ENCODE peak calls at places on chromosomes 3 and 15, in seven cellular contexts. T is ovary, R is HepG2, F is stomach, E is transverse colon, U is tibial nerve, L is H1. W is an unnamed sample. For H3K36me3, the result is how much of the 10 kb centered on the place peaks cover.

GRCh38 chr15:23823508-23823907 is 136.4 kb upstream of the NDN start:
- DNase-seq in T (no peak), R (peak), F (no peak), E (no peak), U (no peak), L (peak), W (no peak)

GRCh38 chr15:60370804-60371700 is 26.7 kb downstream of the ANXA2 start:
- DNase-seq in T (peak), R (peak), F (peak), E (peak), U (peak), L (no peak), W (peak)

GRCh38 chr3:156509209-156510174 is 45.4 kb downstream of the SSR3 start:
- DNase-seq in T (no peak), R (peak), F (no peak), E (no peak), U (peak), L (no peak), W (no peak)

GRCh38 chr3:8589880-8590556 is 54.6 kb downstream of the SSUH2 start:
- DNase-seq in T (no peak), R (no peak), F (no peak), E (no peak), U (no peak), L (no peak), W (no peak)

GRCh38 chr3:44555753-44556152 is 760 bp downstream of the ZKSCAN7 start:
- DNase-seq in T (no peak), R (peak), F (no peak), E (no peak), U (no peak), L (no peak), W (no peak)

GRCh38 chr15:47461560-47462175 is 255.6 kb upstream of the SEMA6D start:
- DNase-seq in T (no peak), R (no peak), F (no peak), E (no peak), U (no peak), L (no peak), W (no peak)

GRCh38 chr3:130488769-130489450 is 28.1 kb upstream of the COL6A6 start:
- DNase-seq in T (no peak), R (no peak), F (no peak), E (no peak), U (no peak), L (no peak), W (no peak)

GRCh38 chr3:55191911-55192787 is 264.3 kb upstream of the LRTM1 start:
- DNase-seq in T (no peak), R (no peak), F (no peak), E (no peak), U (no peak), L (no peak), W (no peak)

GRCh38 chr15:90716317-90716975 is 700 bp upstream of the BLM start:
- DNase-seq in T (no peak), R (no peak), F (no peak), E (no peak), U (no peak), L (no peak), W (no peak)

GRCh38 chr3:180414157-180414556 is 187.8 kb upstream of the TTC14 start:
- DNase-seq in T (no peak), R (no peak), F (no peak), E (no peak), U (no peak), L (no peak), W (no peak)

GRCh38 chr15:93034512-93034911 is 54.5 kb downstream of the RGMA start:
- DNase-seq in T (no peak), R (no peak), F (peak), E (no peak), U (no peak), L (no peak), W (peak)

GRCh38 chr3:30290479-30290878 is 315.9 kb upstream of the TGFBR2 start:
- DNase-seq in T (no peak), R (no peak), F (no peak), E (no peak), U (no peak), L (no peak), W (no peak)

GRCh38 chr3:16554126-16554525 is 40.6 kb upstream of the RFTN1 start:
- DNase-seq in T (no peak), R (no peak), F (no peak), E (no peak), U (no peak), L (no peak), W (no peak)

GRCh38 chr3:81395739-81396138 is 365.7 kb downstream of the GBE1 start:
- DNase-seq in T (no peak), R (peak), F (no peak), E (no peak), U (no peak), L (peak), W (no peak)

GRCh38 chr3:10173095-10173925 is 8.6 kb downstream of the IRAK2 start:
- DNase-seq in T (no peak), R (no peak), F (no peak), E (no peak), U (no peak), L (no peak), W (no peak)

GRCh38 chr3:77459926-77460325 is 420.0 kb downstream of the ROBO2 start:
- DNase-seq in T (no peak), R (no peak), F (no peak), E (no peak), U (no peak), L (no peak), W (no peak)

GRCh38 chr3:134333522-134334181 is 40.6 kb downstream of the AMOTL2 start:
- DNase-seq in T (no peak), R (peak), F (no peak), E (no peak), U (no peak), L (no peak), W (peak)

GRCh38 chr15:41842229-41842628 is 3.6 kb downstream of the PLA2G4B start:
- DNase-seq in T (no peak), R (no peak), F (no peak), E (no peak), U (no peak), L (no peak), W (no peak)

GRCh38 chr3:126305427-126305826 is 51.8 kb downstream of the KLF15 start:
- DNase-seq in T (no peak), R (no peak), F (no peak), E (no peak), U (no peak), L (no peak), W (no peak)

GRCh38 chr3:43953375-43953774 is 262.6 kb downstream of the ABHD5 start:
- DNase-seq in T (no peak), R (no peak), F (no peak), E (no peak), U (no peak), L (no peak), W (no peak)

GRCh38 chr15:43511012-43511885 is 6.2 kb upstream of the MAP1A start:
- DNase-seq in T (no peak), R (peak), F (no peak), E (no peak), U (no peak), L (no peak), W (no peak)

GRCh38 chr15:93041159-93041547 is 47.9 kb downstream of the RGMA start:
- DNase-seq in T (peak), R (no peak), F (no peak), E (no peak), U (no peak), L (no peak), W (no peak)

GRCh38 chr3:156187146-156187769 is 66.9 kb downstream of the KCNAB1 start:
- DNase-seq in T (no peak), R (no peak), F (no peak), E (no peak), U (no peak), L (no peak), W (no peak)

GRCh38 chr3:154195620-154196366 is 74.6 kb downstream of the ARHGEF26 start:
- DNase-seq in T (no peak), R (no peak), F (no peak), E (no peak), U (no peak), L (no peak), W (no peak)

GRCh38 chr15:90774731-90775521 is 57.8 kb downstream of the BLM start:
- DNase-seq in T (no peak), R (no peak), F (no peak), E (no peak), U (no peak), L (no peak), W (no peak)

GRCh38 chr3:188294823-188295487 is 141.0 kb downstream of the LPP start:
- DNase-seq in T (no peak), R (peak), F (peak), E (no peak), U (no peak), L (no peak), W (no peak)

GRCh38 chr3:153291052-153291689 is 129.1 kb downstream of the RAP2B start:
- DNase-seq in T (no peak), R (peak), F (no peak), E (no peak), U (no peak), L (peak), W (no peak)

GRCh38 chr15:74157868-74158827 is 15.4 kb upstream of the ISLR start:
- DNase-seq in T (no peak), R (no peak), F (no peak), E (no peak), U (no peak), L (no peak), W (no peak)

GRCh38 chr3:158804441-158804840 is 2.6 kb downstream of the MFSD1 start:
- DNase-seq in T (no peak), R (no peak), F (no peak), E (no peak), U (no peak), L (no peak), W (no peak)

GRCh38 chr3:144809381-144809780 is 837.8 kb downstream of the DIPK2A start:
- DNase-seq in T (no peak), R (no peak), F (no peak), E (no peak), U (no peak), L (no peak), W (no peak)

GRCh38 chr15:76340198-76340801 is 3.7 kb downstream of the ISL2 start:
- DNase-seq in T (no peak), R (no peak), F (no peak), E (peak), U (no peak), L (no peak), W (no peak)

GRCh38 chr3:6062226-6063187 is 798.4 kb upstream of the GRM7 start:
- DNase-seq in T (no peak), R (no peak), F (no peak), E (no peak), U (no peak), L (no peak), W (no peak)

GRCh38 chr3:10437272-10437994 is 68.0 kb downstream of the ATP2B2 start:
- DNase-seq in T (no peak), R (no peak), F (no peak), E (no peak), U (no peak), L (no peak), W (no peak)

GRCh38 chr15:80501453-80501852 is 97.3 kb downstream of the ARNT2 start:
- DNase-seq in T (no peak), R (no peak), F (no peak), E (no peak), U (no peak), L (no peak), W (no peak)

GRCh38 chr3:58414538-58415197 is 19.0 kb downstream of the PDHB start:
- DNase-seq in T (peak), R (peak), F (peak), E (peak), U (peak), L (no peak), W (peak)

GRCh38 chr15:60392601-60392985 is 5.2 kb downstream of the ANXA2 start:
- DNase-seq in T (no peak), R (peak), F (no peak), E (peak), U (no peak), L (no peak), W (no peak)

GRCh38 chr3:102229062-102229655 is 205.7 kb upstream of the ZPLD1 start:
- DNase-seq in T (peak), R (peak), F (peak), E (peak), U (peak), L (peak), W (peak)

GRCh38 chr3:46693897-46694235 is 387 bp upstream of the ALS2CL start:
- DNase-seq in T (no peak), R (no peak), F (no peak), E (peak), U (no peak), L (no peak), W (no peak)

GRCh38 chr3:187946031-187946691 is 200.9 kb upstream of the BCL6 start:
- DNase-seq in T (no peak), R (peak), F (no peak), E (no peak), U (no peak), L (no peak), W (no peak)

GRCh38 chr3:68740087-68740486 is 192.3 kb downstream of the TAFA4 start:
- DNase-seq in T (no peak), R (no peak), F (no peak), E (no peak), U (no peak), L (no peak), W (no peak)
- TF ChIP-seq EP300 in T (no peak), R (no peak), F (no peak), E (no peak), U (no peak), L (no peak), W (no peak)

GRCh38 chr3:66379565-66379964 is 121.3 kb downstream of the LRIG1 start:
- DNase-seq in T (no peak), R (no peak), F (no peak), E (no peak), U (no peak), L (no peak), W (peak)

GRCh38 chr3:66380200-66380932 is 120.5 kb downstream of the LRIG1 start:
- DNase-seq in T (no peak), R (no peak), F (no peak), E (no peak), U (no peak), L (no peak), W (peak)

GRCh38 chr3:66383023-66383422 is 117.8 kb downstream of the LRIG1 start:
- DNase-seq in T (no peak), R (no peak), F (no peak), E (no peak), U (no peak), L (no peak), W (no peak)

GRCh38 chr3:66382142-66382541 is 118.7 kb downstream of the LRIG1 start:
- DNase-seq in T (no peak), R (no peak), F (no peak), E (no peak), U (no peak), L (no peak), W (no peak)

GRCh38 chr3:66381621-66382020 is 119.2 kb downstream of the LRIG1 start:
- DNase-seq in T (no peak), R (no peak), F (no peak), E (no peak), U (no peak), L (no peak), W (peak)
- H3K36me3 ChIP-seq in T (under half), R (half or more), F (half or more), E (under half), U (under half), L (half or more), W (half or more)

GRCh38 chr3:127746400-127747057 is 73.8 kb downstream of the ABTB1 start:
- DNase-seq in T (no peak), R (no peak), F (no peak), E (peak), U (no peak), L (no peak), W (no peak)
- TF ChIP-seq CTCF in T (no peak), R (no peak), F (no peak), E (no peak), U (no peak), L (peak), W (no peak)

DNA sequence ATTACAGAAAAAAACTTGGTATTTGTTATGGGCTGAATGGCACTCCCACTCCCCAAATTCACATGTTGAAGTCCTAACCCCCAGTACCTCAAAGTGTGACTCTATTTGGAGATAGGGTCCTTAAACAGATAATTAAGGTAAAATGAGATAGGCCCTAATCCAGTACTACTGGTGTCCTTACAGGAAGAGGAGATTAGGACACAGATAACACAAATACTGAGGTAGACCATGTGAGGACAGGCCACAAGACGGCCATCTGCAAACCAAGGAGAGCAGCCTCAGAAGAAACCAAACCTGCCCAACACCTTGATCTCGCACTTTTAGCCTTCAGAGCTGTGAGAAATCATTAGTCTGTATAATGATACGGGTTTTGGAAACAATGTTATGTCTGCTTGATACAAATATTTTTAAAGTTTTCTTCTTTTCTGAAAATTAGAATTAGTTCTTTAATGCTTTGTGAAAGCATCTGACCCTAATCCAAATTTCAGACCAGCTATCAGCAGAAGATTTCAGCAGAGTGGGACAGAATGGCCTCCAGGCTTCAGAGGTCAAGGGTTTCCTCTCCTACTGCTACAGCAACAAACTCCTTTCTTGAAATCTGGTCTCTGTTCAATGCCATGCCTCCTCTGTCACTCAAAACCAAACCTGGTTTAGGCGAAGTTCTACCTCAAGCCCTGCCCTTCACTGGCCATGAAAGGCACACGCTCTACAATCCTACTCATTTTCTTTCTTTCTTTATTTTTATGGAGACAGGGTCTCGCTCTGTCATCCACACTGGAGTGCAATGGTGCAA is 22.0 kb upstream of the HDC start:
- DNase-seq in T (no peak), R (no peak), F (no peak), E (no peak), U (no peak), L (no peak), W (no peak)
- TF ChIP-seq EP300 in T (no peak), R (no peak), F (no peak), E (no peak), U (no peak), L (no peak), W (no peak)

GRCh38 chr15:51483520-51483919 is 139.1 kb downstream of the DMXL2 start:
- DNase-seq in T (no peak), R (no peak), F (no peak), E (no peak), U (no peak), L (no peak), W (no peak)
- H3K36me3 ChIP-seq in T (under half), R (under half), F (under half), E (under half), U (under half), L (under half), W (under half)

DNA sequence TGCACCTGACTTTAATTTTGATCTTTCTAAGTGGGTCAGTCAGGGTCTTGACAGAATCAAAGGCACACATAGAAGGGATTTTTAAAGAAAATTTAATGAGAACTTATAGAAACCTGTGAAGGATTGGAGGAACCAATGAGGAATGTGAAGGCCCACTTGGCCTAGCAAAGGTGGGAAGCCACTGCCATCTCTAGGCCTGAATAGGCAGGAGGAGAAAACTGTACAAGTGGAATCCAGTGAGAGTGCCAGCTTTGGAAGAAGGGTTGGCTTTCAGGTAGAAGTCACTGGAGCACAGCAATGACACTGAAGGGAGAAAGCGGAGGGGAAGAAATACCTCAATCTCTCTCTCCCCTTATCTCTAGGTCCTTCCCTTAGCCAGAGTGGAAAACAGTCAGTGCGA is 380.7 kb upstream of the KCNMB2 start:
- DNase-seq in T (no peak), R (no peak), F (no peak), E (no peak), U (no peak), L (no peak), W (no peak)
- TF ChIP-seq CTCF in T (no peak), R (peak), F (no peak), E (no peak), U (no peak), L (no peak), W (no peak)

GRCh38 chr15:70617076-70617910 is 146.1 kb downstream of the UACA start:
- DNase-seq in T (no peak), R (peak), F (no peak), E (no peak), U (no peak), L (no peak), W (no peak)

GRCh38 chr15:70614221-70614620 is 149.1 kb downstream of the UACA start:
- DNase-seq in T (no peak), R (no peak), F (no peak), E (no peak), U (no peak), L (no peak), W (no peak)

GRCh38 chr15:70615435-70616310 is 147.7 kb downstream of the UACA start:
- DNase-seq in T (no peak), R (no peak), F (no peak), E (no peak), U (no peak), L (no peak), W (no peak)

GRCh38 chr15:70618929-70619328 is 144.4 kb downstream of the UACA start:
- DNase-seq in T (no peak), R (no peak), F (no peak), E (no peak), U (no peak), L (no peak), W (no peak)

GRCh38 chr15:70617911-70618287 is 145.5 kb downstream of the UACA start:
- DNase-seq in T (no peak), R (no peak), F (no peak), E (no peak), U (no peak), L (no peak), W (no peak)
- TF ChIP-seq EP300 in T (no peak), R (no peak), F (no peak), E (no peak), U (no peak), L (no peak), W (no peak)

DNA sequence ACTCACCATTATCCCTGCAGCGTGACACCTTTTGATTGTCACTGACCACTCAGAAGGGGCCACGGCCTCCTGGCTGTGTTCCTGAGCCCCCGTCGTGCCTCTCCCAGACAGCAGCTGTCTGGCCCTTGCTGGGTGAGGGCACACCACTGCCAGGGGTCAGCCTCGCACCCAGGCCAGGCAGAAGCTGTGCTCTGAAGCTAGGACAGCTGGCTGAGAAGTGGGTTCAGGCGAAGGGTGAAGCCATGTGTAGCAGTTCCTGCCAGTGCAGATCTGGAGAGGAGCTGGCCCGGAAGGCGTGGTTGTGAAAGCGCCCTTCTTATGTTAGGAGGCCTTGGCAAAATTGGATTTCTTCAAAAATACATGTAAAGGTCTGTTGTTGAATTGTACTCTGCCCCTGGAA is 49.2 kb downstream of the KLHL25 start:
- DNase-seq in T (peak), R (no peak), F (no peak), E (no peak), U (no peak), L (no peak), W (peak)
- H3K36me3 ChIP-seq in T (under half), R (half or more), F (half or more), E (under half), U (under half), L (under half), W (under half)

GRCh38 chr3:159867372-159867771 is 121.3 kb upstream of the IL12A start:
- DNase-seq in T (no peak), R (no peak), F (no peak), E (no peak), U (no peak), L (no peak), W (no peak)

GRCh38 chr3:159870723-159871122 is 117.9 kb upstream of the IL12A start:
- DNase-seq in T (no peak), R (no peak), F (no peak), E (no peak), U (no peak), L (no peak), W (no peak)

GRCh38 chr3:159877924-159878323 is 110.7 kb upstream of the IL12A start:
- DNase-seq in T (no peak), R (no peak), F (no peak), E (no peak), U (no peak), L (no peak), W (no peak)

GRCh38 chr3:159872374-159873109 is 116.1 kb upstream of the IL12A start:
- DNase-seq in T (no peak), R (no peak), F (no peak), E (no peak), U (no peak), L (no peak), W (no peak)
- TF ChIP-seq CTCF in T (no peak), R (no peak), F (no peak), E (no peak), U (no peak), L (no peak), W (no peak)